ENCODE peak calls at places on chromosome 14, in ten cellular contexts. Q is AG09319, W is cardiac fibroblast, T is B cell, X is pancreas, V is MM.1S, B is body of pancreas, Z is cardiac muscle cell, N is lower leg skin, Y is neural crest cell. R is an unnamed sample.

GRCh38 chr14:66076166-66076565 is 410.0 kb upstream of the CCDC196 start:
- DNase-seq in X (no peak), W (no peak), N (no peak), B (no peak), Y (no peak), V (no peak), Z (no peak), Q (no peak), T (no peak), R (no peak)

GRCh38 chr14:30431552-30431951 is 127.4 kb upstream of the G2E3 start:
- DNase-seq in Z (no peak), W (no peak), Y (no peak), Q (no peak), X (no peak), B (no peak), T (no peak), N (no peak), V (no peak), R (no peak)

GRCh38 chr14:51922624-51923023 is 62.2 kb downstream of the GNG2 start:
- DNase-seq in B (no peak), Z (no peak), W (peak; percentile 72), Y (peak; percentile 58), N (no peak), T (no peak), X (no peak), Q (no peak), V (no peak), R (no peak)

GRCh38 chr14:53148612-53149202 is 4.4 kb downstream of the DDHD1 start:
- DNase-seq in B (no peak), X (no peak), Z (no peak), W (no peak), V (no peak), T (no peak), N (no peak), Y (no peak), Q (no peak), R (no peak)

GRCh38 chr14:59920378-59920683 is 387 bp downstream of the LRRC9 start:
- DNase-seq in T (no peak), N (no peak), V (no peak), Z (no peak), B (no peak), W (no peak), Q (no peak), Y (no peak), X (no peak), R (no peak)

GRCh38 chr14:22379727-22380126 is 209.3 kb downstream of the DAD1 start:
- DNase-seq in Q (no peak), V (no peak), T (no peak), W (no peak), Z (no peak), X (no peak), B (no peak), N (no peak), Y (no peak), R (no peak)

GRCh38 chr14:22432348-22432976 is 156.6 kb downstream of the DAD1 start:
- DNase-seq in Z (peak; percentile 36), B (peak; percentile 68), Y (no peak), Q (peak; percentile 52), W (peak; percentile 97), X (peak; percentile 74), T (no peak), V (no peak), N (no peak), R (peak; percentile 96)

GRCh38 chr14:66746316-66747006 is 238.5 kb downstream of the GPHN start:
- DNase-seq in V (peak; percentile 35), B (peak; percentile 29), W (peak; percentile 77), Q (peak; percentile 3), T (no peak), X (peak; percentile 13), Y (no peak), N (no peak), Z (peak; percentile 57), R (peak; percentile 52)

GRCh38 chr14:104158827-104159798 is 20.7 kb downstream of the KIF26A start:
- DNase-seq in Q (no peak), X (peak; percentile 32), N (no peak), Z (peak; percentile 51), V (no peak), W (no peak), B (no peak), T (no peak), Y (no peak), R (no peak)

GRCh38 chr14:68862954-68863594 is 70.2 kb upstream of the ZFP36L1 start:
- DNase-seq in Z (peak; percentile 90), W (peak; percentile 89), N (peak; percentile 94), Q (peak; percentile 44), T (no peak), X (peak; percentile 59), B (peak; percentile 84), Y (peak; percentile 83), V (peak; percentile 39), R (peak; percentile 77)

GRCh38 chr14:30681752-30682355 is 59.7 kb downstream of the SCFD1 start:
- DNase-seq in N (no peak), W (peak; percentile 17), Z (peak; percentile 5), B (no peak), Q (no peak), Y (no peak), T (no peak), V (no peak), X (no peak), R (no peak)

GRCh38 chr14:76257842-76258397 is 106.2 kb downstream of the GPATCH2L start:
- DNase-seq in V (no peak), B (no peak), N (no peak), T (no peak), Q (no peak), Y (no peak), Z (no peak), W (no peak), X (no peak), R (no peak)

GRCh38 chr14:104421892-104422291 is 157.7 kb upstream of the C14orf180 start:
- DNase-seq in T (no peak), Q (no peak), V (no peak), Z (no peak), Y (no peak), X (no peak), N (peak; percentile 82), W (no peak), B (no peak), R (no peak)

GRCh38 chr14:90114554-90114953 is 52.8 kb downstream of the KCNK13 start:
- DNase-seq in V (no peak), Z (peak; percentile 21), Q (no peak), B (no peak), X (no peak), N (no peak), Y (no peak), T (no peak), W (no peak), R (no peak)
- TF ChIP-seq CTCF in V (no peak), Z (peak; percentile 16), Q (no peak), B (no peak), X (no peak), N (no peak), Y (peak; percentile 34), T (no peak), W (no peak), R (peak; percentile 27)

DNA sequence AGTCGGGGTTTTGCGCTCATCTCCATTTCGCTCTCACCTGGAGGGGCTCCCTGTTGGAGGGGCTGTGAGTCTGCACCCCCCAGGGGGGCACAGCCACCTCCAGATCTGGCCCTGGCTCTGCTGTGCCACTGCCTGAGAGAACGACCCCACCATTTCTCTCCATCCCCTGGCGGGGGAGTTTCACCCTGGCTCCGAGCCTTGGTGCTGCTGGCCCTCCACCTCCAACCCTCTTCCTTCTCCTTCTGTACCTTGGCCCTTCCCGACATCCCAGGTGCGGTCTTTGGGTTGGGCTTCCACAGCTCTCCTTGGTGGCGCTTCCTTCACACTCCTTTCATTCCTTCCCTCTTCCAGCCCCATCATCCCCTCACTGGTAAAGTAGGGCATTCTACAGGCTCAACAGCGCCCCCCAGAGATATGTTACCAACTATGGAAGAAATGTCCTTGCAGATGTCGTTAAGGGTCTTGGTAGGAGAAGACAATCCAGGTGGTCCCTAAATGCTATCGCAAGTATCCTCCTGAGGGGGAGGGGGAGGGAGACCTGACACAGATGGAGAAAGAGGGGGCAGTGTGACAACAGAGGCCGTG is 16.3 kb downstream of the SERPINA1 start:
- DNase-seq in Q (no peak), Z (no peak), V (no peak), B (no peak), N (peak; percentile 40), T (no peak), W (no peak), X (no peak), Y (no peak), R (no peak)
- TF ChIP-seq CTCF in Q (no peak), Z (no peak), V (no peak), B (no peak), N (no peak), T (no peak), W (no peak), X (no peak), Y (no peak), R (peak; percentile 13)

DNA sequence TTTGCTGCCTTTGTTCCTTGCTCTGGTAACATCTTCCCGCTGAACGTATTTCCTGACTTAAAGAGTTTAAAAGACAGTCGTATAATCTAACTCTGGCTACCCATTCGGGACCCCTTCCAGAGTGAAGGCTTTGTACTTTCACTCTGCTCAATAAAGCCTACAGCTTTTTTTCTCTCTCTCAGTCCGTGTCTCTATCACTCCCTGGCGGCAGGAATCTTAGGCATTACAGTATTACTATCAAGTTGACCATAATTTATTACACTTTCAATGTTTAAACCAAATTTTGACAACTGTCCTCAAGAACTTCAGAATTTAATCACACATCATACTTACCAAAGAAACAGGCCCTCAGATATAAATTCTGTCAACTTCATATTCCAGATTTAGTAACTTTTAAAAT is 967.9 kb downstream of the FSCB start:
- DNase-seq in X (no peak), Q (no peak), N (no peak), B (peak; percentile 38), Z (peak; percentile 66), Y (no peak), V (peak; percentile 9), W (peak; percentile 46), T (no peak), R (no peak)
- TF ChIP-seq CTCF in X (peak; percentile 42), Q (no peak), N (no peak), B (no peak), Z (peak; percentile 41), Y (peak; percentile 70), V (peak; percentile 24), W (peak; percentile 13), T (no peak), R (peak; percentile 17)

GRCh38 chr14:91389173-91389572 is 28.4 kb downstream of the CCDC88C start:
- DNase-seq in N (no peak), T (no peak), W (no peak), Z (no peak), X (no peak), V (no peak), B (no peak), Y (no peak), Q (no peak), R (no peak)

GRCh38 chr14:91388551-91388975 is 29.1 kb downstream of the CCDC88C start:
- DNase-seq in Z (no peak), Q (no peak), X (no peak), W (no peak), Y (no peak), B (no peak), N (no peak), T (no peak), V (peak; percentile 71), R (no peak)

GRCh38 chr14:91387996-91388395 is 29.6 kb downstream of the CCDC88C start:
- DNase-seq in Y (no peak), Z (no peak), X (no peak), B (no peak), W (no peak), T (no peak), V (no peak), Q (no peak), N (no peak), R (no peak)

GRCh38 chr14:91385227-91385626 is 32.4 kb downstream of the CCDC88C start:
- DNase-seq in N (no peak), V (no peak), Z (no peak), B (no peak), Y (no peak), Q (no peak), X (no peak), W (no peak), T (no peak), R (no peak)

GRCh38 chr14:91387135-91387849 is 30.3 kb downstream of the CCDC88C start:
- DNase-seq in V (no peak), Z (peak; percentile 71), Q (no peak), X (no peak), N (no peak), W (peak; percentile 25), Y (no peak), T (no peak), B (no peak), R (peak; percentile 51)
- TF ChIP-seq CTCF in V (no peak), Z (no peak), Q (no peak), X (no peak), N (no peak), W (no peak), Y (no peak), T (no peak), B (no peak), R (peak; percentile 2)

R was measured in astrocyte of the cerebellum.